ENCODE peak calls at places on chromosomes 5 and 9, in eight cellular contexts. C is T-helper 17 cell, S is OCI-M1, D is AG20443, U is iPS-NIHi11, A is glomerular endothelial cell, V is NCI-H460, Z is choroid plexus epithelial cell. P is an unnamed sample.

GRCh38 chr9:123150708-123151503 is 117.4 kb downstream of the GPR21 start:
- DNase-seq in C (no peak), S (no peak), D (no peak), U (no peak), A (peak; percentile 41), V (no peak), Z (peak; percentile 18), P (no peak)

GRCh38 chr5:147554285-147554817 is 44.5 kb upstream of the DPYSL3 start:
- DNase-seq in C (no peak), S (no peak), D (peak; percentile 82), U (no peak), A (no peak), V (no peak), Z (peak; percentile 85), P (peak; percentile 53)

GRCh38 chr5:16515532-16515931 is 49.9 kb upstream of the ZNF622 start:
- DNase-seq in C (no peak), S (no peak), D (no peak), U (no peak), A (no peak), V (no peak), Z (no peak), P (no peak)

GRCh38 chr9:134693011-134693410 is 51.4 kb downstream of the COL5A1 start:
- DNase-seq in C (no peak), S (no peak), D (no peak), U (no peak), A (no peak), V (no peak), Z (peak; percentile 52), P (no peak)

GRCh38 chr9:113310538-113310937 is 7.4 kb upstream of the RNF183 start:
- DNase-seq in C (no peak), S (no peak), D (peak; percentile 19), U (no peak), A (no peak), V (no peak), Z (peak; percentile 13), P (no peak)

GRCh38 chr5:74290634-74291033 is 349.9 kb downstream of the ENC1 start:
- DNase-seq in C (no peak), S (no peak), D (no peak), U (no peak), A (no peak), V (no peak), Z (no peak), P (no peak)

GRCh38 chr9:116175616-116176015 is 22.0 kb downstream of the PAPPA start:
- DNase-seq in C (no peak), S (peak; percentile 14), D (no peak), U (no peak), A (no peak), V (no peak), Z (peak; percentile 61), P (peak; percentile 46)

GRCh38 chr5:114367029-114367428 is 5.2 kb downstream of the KCNN2 start:
- DNase-seq in C (no peak), S (no peak), D (no peak), U (no peak), A (no peak), V (no peak), Z (peak; percentile 29), P (no peak)

GRCh38 chr9:110744753-110745522 is 76.3 kb downstream of the MUSK start:
- DNase-seq in C (no peak), S (no peak), D (peak; percentile 83), U (peak; percentile 33), A (peak; percentile 63), V (peak; percentile 91), Z (peak; percentile 100), P (peak; percentile 96)

GRCh38 chr9:21813575-21814473 is 11.4 kb downstream of the MTAP start:
- DNase-seq in C (peak; percentile 48), S (peak; percentile 84), D (peak; percentile 49), U (peak; percentile 41), A (no peak), V (peak; percentile 73), Z (peak; percentile 93), P (peak; percentile 83)

GRCh38 chr5:78776637-78777036 is 128.1 kb upstream of the LHFPL2 start:
- DNase-seq in C (no peak), S (no peak), D (no peak), U (no peak), A (no peak), V (no peak), Z (no peak), P (peak; percentile 17)

GRCh38 chr5:61301820-61302563 is 30.1 kb upstream of the ZSWIM6 start:
- DNase-seq in C (no peak), S (no peak), D (peak; percentile 93), U (peak; percentile 60), A (no peak), V (peak; percentile 97), Z (peak; percentile 99), P (peak; percentile 98)

GRCh38 chr5:157857821-157858526 is 971 bp downstream of the CLINT1 start:
- DNase-seq in C (no peak), S (peak; percentile 82), D (peak; percentile 39), U (no peak), A (no peak), V (no peak), Z (peak; percentile 35), P (peak; percentile 44)

GRCh38 chr5:97100486-97100885 is 41.9 kb downstream of the LIX1 start:
- DNase-seq in C (no peak), S (no peak), D (no peak), U (no peak), A (no peak), V (no peak), Z (peak; percentile 11), P (peak; percentile 50)

GRCh38 chr5:131538177-131538593 is 96.8 kb downstream of the RAPGEF6 start:
- DNase-seq in C (no peak), S (peak; percentile 68), D (peak; percentile 11), U (no peak), A (no peak), V (peak; percentile 27), Z (peak; percentile 70), P (peak; percentile 82)

GRCh38 chr9:108347463-108348153 is 508.2 kb downstream of the ACTL7B start:
- DNase-seq in C (no peak), S (no peak), D (no peak), U (no peak), A (no peak), V (no peak), Z (no peak), P (no peak)

GRCh38 chr5:81427566-81427965 is 33.6 kb upstream of the ACOT12 start:
- DNase-seq in C (no peak), S (no peak), D (no peak), U (no peak), A (no peak), V (no peak), Z (no peak), P (no peak)

GRCh38 chr9:36686471-36686870 is 113.8 kb downstream of the MELK start:
- DNase-seq in C (no peak), S (no peak), D (no peak), U (no peak), A (no peak), V (no peak), Z (no peak), P (no peak)

GRCh38 chr5:181265092-181265671 is 4.2 kb upstream of the TRIM52 start:
- DNase-seq in C (no peak), S (no peak), D (no peak), U (no peak), A (no peak), V (no peak), Z (no peak), P (no peak)

GRCh38 chr5:113425909-113426308 is 8.9 kb downstream of the TSSK1B start:
- DNase-seq in C (no peak), S (no peak), D (no peak), U (no peak), A (no peak), V (no peak), Z (no peak), P (no peak)

GRCh38 chr5:151002250-151002649 is 18.1 kb upstream of the GPX3 start:
- DNase-seq in C (no peak), S (peak; percentile 73), D (peak; percentile 49), U (peak; percentile 43), A (no peak), V (peak; percentile 43), Z (peak; percentile 68), P (peak; percentile 64)

GRCh38 chr5:1118231-1118698 is 6.4 kb upstream of the SLC12A7 start:
- DNase-seq in C (no peak), S (peak; percentile 71), D (no peak), U (no peak), A (no peak), V (no peak), Z (peak; percentile 10), P (peak; percentile 62)

GRCh38 chr5:151016700-151017099 is 3.7 kb upstream of the GPX3 start:
- DNase-seq in C (no peak), S (peak; percentile 75), D (no peak), U (no peak), A (no peak), V (no peak), Z (no peak), P (no peak)

GRCh38 chr5:93331864-93332263 is 249.2 kb downstream of the NR2F1-AS1 start:
- DNase-seq in C (no peak), S (no peak), D (no peak), U (no peak), A (no peak), V (no peak), Z (no peak), P (no peak)

GRCh38 chr5:15500326-15500958 is 462 bp downstream of the FBXL7 start:
- DNase-seq in C (no peak), S (no peak), D (peak; percentile 67), U (peak; percentile 32), A (no peak), V (no peak), Z (peak; percentile 28), P (peak; percentile 43)

GRCh38 chr5:124111886-124112285 is 599.9 kb downstream of the CSNK1G3 start:
- DNase-seq in C (no peak), S (no peak), D (no peak), U (no peak), A (no peak), V (no peak), Z (no peak), P (peak; percentile 50)

GRCh38 chr5:107682533-107682932 is 11.8 kb upstream of the EFNA5 start:
- DNase-seq in C (no peak), S (no peak), D (no peak), U (no peak), A (no peak), V (no peak), Z (no peak), P (no peak)

GRCh38 chr9:136346157-136346481 is 17.4 kb downstream of the DNLZ start:
- DNase-seq in C (no peak), S (no peak), D (no peak), U (no peak), A (no peak), V (no peak), Z (no peak), P (no peak)

P was measured in kidney tubule cell.